ENCODE peak calls at places on chromosomes 4 and X, in eight cellular contexts. Z is fibroblast of lung, S is ovary, Y is substantia nigra, W is tibial artery, L is lung, U is right cardiac atrium, K is AG04450. I is an unnamed sample.

GRCh38 chr4:36399762-36400353 is 118.4 kb downstream of the DTHD1 start:
- DNase-seq in W (no peak), Y (no peak), Z (peak; percentile 2), U (no peak), K (no peak), L (no peak), S (no peak), I (no peak)

GRCh38 chr4:65580551-65580950 is 89.7 kb downstream of the EPHA5 start:
- DNase-seq in U (no peak), S (no peak), Y (no peak), K (no peak), W (no peak), L (no peak), Z (no peak), I (no peak)

GRCh38 chr4:74293558-74293957 is 14.7 kb upstream of the EPGN start:
- DNase-seq in Y (no peak), S (no peak), K (no peak), W (no peak), L (peak; percentile 29), U (no peak), Z (no peak), I (no peak)

GRCh38 chr4:65170768-65171514 is 499.3 kb downstream of the EPHA5 start:
- DNase-seq in Z (no peak), W (no peak), Y (no peak), K (no peak), S (no peak), L (no peak), U (no peak), I (no peak)

GRCh38 chr4:145003675-145004074 is 94.3 kb downstream of the ANAPC10 start:
- DNase-seq in Y (no peak), L (no peak), K (no peak), U (no peak), W (no peak), Z (no peak), S (no peak), I (no peak)

GRCh38 chrX:72409993-72410392 is 104.3 kb upstream of the CITED1 start:
- DNase-seq in K (no peak), Y (no peak), S (no peak), W (no peak), Z (no peak), U (no peak), L (no peak), I (no peak)

GRCh38 chr4:76811604-76812412 is 86.1 kb downstream of the SOWAHB start:
- DNase-seq in L (no peak), Y (no peak), K (no peak), S (peak; percentile 41), W (no peak), U (no peak), Z (peak; percentile 37), I (no peak)

GRCh38 chr4:80215449-80216052 is 18.2 kb downstream of the PRDM8 start:
- DNase-seq in W (no peak), U (no peak), L (no peak), S (no peak), Y (no peak), Z (peak; percentile 76), K (no peak), I (no peak)

GRCh38 chr4:126614456-126614855 is 1018.3 kb upstream of the INTU start:
- DNase-seq in K (no peak), Y (no peak), U (no peak), S (no peak), Z (no peak), W (no peak), L (no peak), I (no peak)

GRCh38 chr4:1246901-1247810 is 1.8 kb downstream of the CTBP1 start:
- DNase-seq in S (peak; percentile 25), Y (no peak), Z (no peak), W (peak; percentile 62), L (no peak), U (no peak), K (no peak), I (no peak)

GRCh38 chr4:165345663-165346417 is 18.4 kb downstream of the MSMO1 start:
- DNase-seq in L (no peak), W (no peak), Z (no peak), Y (no peak), K (no peak), U (no peak), S (no peak), I (no peak)

GRCh38 chr4:102687982-102688433 is 72.8 kb downstream of the MANBA start:
- DNase-seq in Y (no peak), K (no peak), U (no peak), L (no peak), W (no peak), Z (no peak), S (no peak), I (no peak)

GRCh38 chr4:113043591-113043990 is 5.9 kb upstream of the ANK2 start:
- DNase-seq in K (no peak), L (no peak), Y (no peak), W (no peak), Z (no peak), U (no peak), S (no peak), I (no peak)

GRCh38 chrX:19709812-19710518 is 177.4 kb downstream of the SH3KBP1 start:
- DNase-seq in Y (no peak), L (no peak), K (no peak), W (no peak), Z (peak; percentile 77), S (no peak), U (no peak), I (no peak)

DNA sequence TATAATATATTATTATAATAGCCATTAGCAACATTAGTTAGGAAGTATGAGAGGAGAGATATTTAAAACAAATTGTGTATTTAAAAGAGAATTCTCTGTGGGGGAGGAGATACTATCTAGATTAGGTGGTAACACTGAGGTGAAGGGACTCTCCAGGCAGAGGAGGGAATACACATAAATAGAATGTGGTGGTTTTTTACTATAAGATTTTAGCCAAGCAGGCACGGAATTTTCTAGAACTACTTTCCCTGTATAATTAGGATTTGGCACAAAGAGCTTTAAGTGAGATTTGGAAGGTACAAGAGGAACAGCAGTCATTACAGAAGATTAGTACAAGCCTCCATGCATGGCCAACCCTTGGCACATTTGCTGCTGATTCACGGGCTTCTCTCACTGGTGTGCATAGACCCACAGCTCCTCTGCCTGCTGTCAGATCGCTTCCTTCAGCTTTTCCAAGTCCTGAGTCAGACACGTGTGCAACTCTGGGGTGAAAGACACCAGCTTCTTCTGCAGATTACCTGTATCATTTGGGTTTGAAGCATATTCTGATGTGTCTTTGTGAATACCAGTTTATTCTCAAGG is 685.5 kb downstream of the KCTD8 start:
- DNase-seq in Y (no peak), Z (no peak), S (no peak), U (no peak), K (no peak), L (no peak), W (no peak), I (no peak)
- H3K27ac ChIP-seq in Y (no peak overlapping the region), Z (no peak overlapping the region), S (no peak overlapping the region), U (no peak overlapping the region), K (no peak overlapping the region), L (no peak overlapping the region), W (no peak overlapping the region), I (no peak overlapping the region)

GRCh38 chr4:141131738-141132688 is 1.3 kb downstream of the RNF150 start:
- DNase-seq in Z (peak; percentile 18), Y (no peak), U (peak; percentile 24), K (no peak), W (peak; percentile 69), S (peak; percentile 49), L (no peak), I (peak; percentile 54)
- H3K27ac ChIP-seq in Z (no peak overlapping the region), Y (peak overlapping the region; percentile 27), U (peak overlapping the region; percentile 26), K (no peak overlapping the region), W (peak overlapping the region; percentile 70), S (peak overlapping the region; percentile 73), L (peak overlapping the region; percentile 97), I (no peak overlapping the region)

GRCh38 chr4:37978509-37978908 is 18.3 kb downstream of the PTTG2 start:
- DNase-seq in Y (no peak), U (no peak), K (no peak), Z (no peak), W (no peak), S (no peak), L (no peak), I (no peak)

GRCh38 chr4:37977471-37978452 is 17.6 kb downstream of the PTTG2 start:
- DNase-seq in L (peak; percentile 71), Z (peak; percentile 72), S (peak; percentile 63), Y (peak; percentile 15), W (peak; percentile 85), U (peak; percentile 82), K (no peak), I (peak; percentile 82)

GRCh38 chr4:37976513-37976912 is 16.3 kb downstream of the PTTG2 start:
- DNase-seq in K (no peak), W (no peak), S (no peak), L (no peak), Y (no peak), Z (peak; percentile 11), U (no peak), I (no peak)

GRCh38 chr4:37973481-37973880 is 13.3 kb downstream of the PTTG2 start:
- DNase-seq in S (no peak), L (no peak), Y (no peak), W (no peak), Z (no peak), K (no peak), U (no peak), I (no peak)

DNA sequence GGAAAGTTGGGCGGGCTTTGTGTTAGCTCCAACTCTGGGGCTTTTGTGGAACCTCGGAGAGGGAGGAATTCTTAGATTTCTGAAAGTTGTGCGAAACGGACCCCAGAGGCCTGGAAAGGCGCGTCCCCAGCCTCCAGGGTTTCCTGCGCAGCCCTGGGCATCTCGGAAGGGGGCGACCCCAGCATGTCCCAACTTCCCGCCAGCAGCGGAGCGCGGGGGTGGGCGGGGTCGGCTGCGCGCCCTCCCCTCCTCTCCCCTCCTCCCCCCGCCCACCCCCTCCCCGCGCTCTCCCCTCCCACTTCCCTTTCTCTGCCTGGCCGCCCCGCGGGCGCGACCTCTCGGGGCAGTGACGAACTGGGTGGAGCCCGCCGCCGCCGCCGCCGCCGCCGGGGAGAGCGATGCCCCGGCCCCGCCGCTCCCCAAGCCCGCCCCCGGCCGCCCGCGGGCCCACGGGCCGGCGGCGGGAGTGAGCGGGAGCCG is 16.8 kb downstream of the PTTG2 start:
- DNase-seq in Z (peak; percentile 71), Y (peak; percentile 6), S (peak; percentile 78), W (peak; percentile 88), L (peak; percentile 70), K (no peak), U (peak; percentile 89), I (peak; percentile 66)
- H3K27ac ChIP-seq in Z (peak overlapping the region; percentile 63), Y (peak overlapping the region; percentile 78), S (peak overlapping the region; percentile 92), W (peak overlapping the region; percentile 93), L (peak overlapping the region; percentile 98), K (no peak overlapping the region), U (peak overlapping the region; percentile 95), I (no peak overlapping the region)

GRCh38 chrX:39840141-39841126 is 257.3 kb downstream of the BCOR start:
- DNase-seq in K (no peak), Z (no peak), W (peak; percentile 87), S (no peak), U (no peak), L (no peak), Y (no peak), I (no peak)

GRCh38 chrX:39839371-39839770 is 258.4 kb downstream of the BCOR start:
- DNase-seq in U (no peak), Z (no peak), W (no peak), Y (no peak), L (no peak), S (no peak), K (no peak), I (no peak)

GRCh38 chrX:39843318-39843717 is 254.4 kb downstream of the BCOR start:
- DNase-seq in Z (no peak), W (no peak), K (no peak), U (no peak), L (no peak), Y (no peak), S (no peak), I (no peak)

GRCh38 chrX:39845289-39845688 is 252.5 kb downstream of the BCOR start:
- DNase-seq in L (no peak), U (no peak), S (no peak), K (no peak), W (no peak), Z (no peak), Y (no peak), I (no peak)

GRCh38 chrX:39841604-39842003 is 256.2 kb downstream of the BCOR start:
- DNase-seq in S (no peak), L (no peak), W (no peak), Z (no peak), U (no peak), Y (no peak), K (no peak), I (no peak)
- H3K27ac ChIP-seq in S (no peak overlapping the region), L (no peak overlapping the region), W (peak overlapping the region; percentile 57), Z (no peak overlapping the region), U (no peak overlapping the region), Y (no peak overlapping the region), K (no peak overlapping the region), I (no peak overlapping the region)

I was measured in adrenal gland.